ENCODE peak calls at places on chromosomes 11 and 22, in four cellular contexts. One of them, this sample, is unnamed.

GRCh38 chr22:22086501-22087158 is 104.0 kb upstream of the TOP3B start:
- DNase-seq in CD4-positive, alpha-beta memory T cell: no peak
- DNase-seq in skeletal muscle cell: no peak
- DNase-seq in kidney: no peak
- DNase-seq in this sample: no peak

GRCh38 chr22:22944268-22944985 is 56.8 kb downstream of the IGLL5 start:
- DNase-seq in skeletal muscle cell: no peak
- DNase-seq in CD4-positive, alpha-beta memory T cell: no peak
- DNase-seq in kidney: no peak
- DNase-seq in this sample: no peak

GRCh38 chr11:117201516-117201866 is 2.3 kb downstream of the TAGLN start:
- DNase-seq in skeletal muscle cell: no peak
- DNase-seq in kidney: no peak
- DNase-seq in CD4-positive, alpha-beta memory T cell: no peak
- DNase-seq in this sample: no peak

GRCh38 chr11:125995313-125995712 is 49.5 kb downstream of the VSIG10L2 start:
- DNase-seq in skeletal muscle cell: no peak
- DNase-seq in kidney: no peak
- DNase-seq in CD4-positive, alpha-beta memory T cell: no peak
- DNase-seq in this sample: no peak

GRCh38 chr11:69671734-69672465 is 3.3 kb downstream of the LTO1 start:
- DNase-seq in kidney: no peak
- DNase-seq in CD4-positive, alpha-beta memory T cell: no peak
- DNase-seq in skeletal muscle cell: no peak
- DNase-seq in this sample: no peak

GRCh38 chr22:23161029-23161428 is 15.8 kb downstream of the RAB36 start:
- DNase-seq in CD4-positive, alpha-beta memory T cell: no peak
- DNase-seq in skeletal muscle cell: no peak
- DNase-seq in kidney: no peak
- DNase-seq in this sample: no peak

GRCh38 chr11:73693877-73694525 is 47.6 kb downstream of the PLEKHB1 start:
- DNase-seq in kidney: no peak
- DNase-seq in CD4-positive, alpha-beta memory T cell: no peak
- DNase-seq in skeletal muscle cell: no peak
- DNase-seq in this sample: no peak

GRCh38 chr22:44254811-44255210 is 57.9 kb downstream of the SHISAL1 start:
- DNase-seq in skeletal muscle cell: no peak
- DNase-seq in CD4-positive, alpha-beta memory T cell: no peak
- DNase-seq in kidney: no peak
- DNase-seq in this sample: no peak

GRCh38 chr22:44067901-44068300 is 43.8 kb downstream of the PARVB start:
- DNase-seq in skeletal muscle cell: no peak
- DNase-seq in CD4-positive, alpha-beta memory T cell: no peak
- DNase-seq in kidney: no peak
- DNase-seq in this sample: no peak

GRCh38 chr11:69167130-69167915 is 11.6 kb downstream of the SMIM38 start:
- DNase-seq in CD4-positive, alpha-beta memory T cell: no peak
- DNase-seq in skeletal muscle cell: no peak
- DNase-seq in kidney: no peak
- DNase-seq in this sample: no peak

GRCh38 chr11:131912127-131912526 is 541.7 kb downstream of the NTM start:
- DNase-seq in skeletal muscle cell: no peak
- DNase-seq in CD4-positive, alpha-beta memory T cell: no peak
- DNase-seq in kidney: no peak
- DNase-seq in this sample: no peak

GRCh38 chr22:22076937-22077703 is 94.5 kb upstream of the TOP3B start:
- DNase-seq in kidney: no peak
- DNase-seq in CD4-positive, alpha-beta memory T cell: no peak
- DNase-seq in skeletal muscle cell: no peak
- DNase-seq in this sample: no peak

GRCh38 chr22:41062146-41062545 is 30.2 kb upstream of the EP300 start:
- DNase-seq in CD4-positive, alpha-beta memory T cell: no peak
- DNase-seq in kidney: no peak
- DNase-seq in skeletal muscle cell: no peak
- DNase-seq in this sample: no peak

GRCh38 chr11:34977039-34977906 is 60.9 kb downstream of the PDHX start:
- DNase-seq in CD4-positive, alpha-beta memory T cell: no peak
- DNase-seq in kidney: no peak
- DNase-seq in skeletal muscle cell: no peak
- DNase-seq in this sample: peak; percentile 46

GRCh38 chr11:68120212-68121066 is 749 bp downstream of the CHKA start:
- DNase-seq in kidney: peak; percentile 91
- DNase-seq in skeletal muscle cell: no peak
- DNase-seq in CD4-positive, alpha-beta memory T cell: peak; percentile 50
- DNase-seq in this sample: no peak

GRCh38 chr11:5643585-5643984 is 18.8 kb downstream of the TRIM34 start:
- DNase-seq in skeletal muscle cell: no peak
- DNase-seq in CD4-positive, alpha-beta memory T cell: no peak
- DNase-seq in kidney: no peak
- DNase-seq in this sample: no peak

GRCh38 chr11:104713366-104713765 is 184.9 kb downstream of the CASP12 start:
- DNase-seq in kidney: no peak
- DNase-seq in CD4-positive, alpha-beta memory T cell: no peak
- DNase-seq in skeletal muscle cell: no peak
- DNase-seq in this sample: no peak

GRCh38 chr11:112451250-112451649 is 190.6 kb upstream of the PLET1 start:
- DNase-seq in CD4-positive, alpha-beta memory T cell: no peak
- DNase-seq in skeletal muscle cell: no peak
- DNase-seq in kidney: no peak
- DNase-seq in this sample: no peak

GRCh38 chr22:24156146-24156914 is 25.0 kb upstream of the SUSD2 start:
- DNase-seq in kidney: no peak
- DNase-seq in skeletal muscle cell: no peak
- DNase-seq in CD4-positive, alpha-beta memory T cell: peak; percentile 56
- DNase-seq in this sample: no peak

GRCh38 chr11:117177534-117178209 is 871 bp upstream of the SIDT2 start:
- DNase-seq in kidney: no peak
- DNase-seq in CD4-positive, alpha-beta memory T cell: no peak
- DNase-seq in skeletal muscle cell: no peak
- DNase-seq in this sample: no peak

GRCh38 chr11:74288161-74288560 is 23.3 kb downstream of the P4HA3 start:
- DNase-seq in CD4-positive, alpha-beta memory T cell: no peak
- DNase-seq in kidney: no peak
- DNase-seq in skeletal muscle cell: peak; percentile 98
- DNase-seq in this sample: peak; percentile 87

GRCh38 chr22:24176630-24177029 is 4.7 kb upstream of the SUSD2 start:
- DNase-seq in kidney: no peak
- DNase-seq in skeletal muscle cell: no peak
- DNase-seq in CD4-positive, alpha-beta memory T cell: no peak
- DNase-seq in this sample: no peak

DNA sequence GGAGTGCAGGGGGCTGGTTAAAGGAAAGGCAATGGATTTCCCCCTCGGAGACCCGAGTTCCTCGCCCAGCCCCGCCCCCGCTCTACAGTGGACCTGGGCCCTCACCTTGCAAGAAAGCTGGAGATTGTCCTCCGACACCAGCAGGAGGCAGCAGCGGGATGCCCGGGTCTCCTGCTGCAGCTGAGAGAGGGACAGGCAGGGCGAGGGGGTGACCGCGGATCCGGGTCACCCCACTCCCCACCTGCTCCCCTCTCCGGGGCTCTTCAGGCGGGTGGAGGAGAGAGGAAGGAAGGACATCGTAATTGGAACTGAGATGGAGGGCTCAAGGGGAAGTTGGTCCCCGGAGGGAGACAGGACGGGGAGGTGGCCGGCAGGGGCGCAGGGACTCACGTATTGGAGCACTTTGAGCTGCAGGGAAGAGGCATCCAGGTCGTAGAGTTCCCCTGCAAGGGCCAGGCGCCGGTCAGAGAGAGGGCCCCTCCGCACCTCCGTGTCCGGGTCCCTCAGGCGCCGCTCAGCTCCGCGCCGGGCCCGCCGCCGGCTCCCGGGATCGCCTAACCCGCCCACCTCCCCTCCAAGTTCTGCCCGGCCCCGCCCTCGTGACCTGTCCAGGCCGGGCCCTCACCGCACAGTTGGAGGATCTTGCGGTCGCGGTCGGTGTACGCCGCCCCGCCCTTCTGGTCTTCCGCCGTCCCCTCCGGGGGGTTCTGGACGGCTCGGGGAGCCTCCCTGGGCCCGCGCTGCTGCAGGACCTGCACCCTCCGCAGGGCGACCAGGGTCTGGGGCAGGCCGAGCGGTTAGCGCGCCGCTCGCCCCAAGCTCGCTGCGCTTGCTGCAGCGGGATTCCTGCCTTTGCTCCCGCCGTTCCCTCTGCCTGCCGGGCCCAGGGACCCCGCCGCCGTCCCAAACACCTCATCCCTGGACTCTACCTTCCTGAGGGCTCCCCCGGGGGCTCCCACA is 84.1 kb downstream of the PDE2A start:
- DNase-seq in skeletal muscle cell: no peak
- DNase-seq in kidney: peak; percentile 77
- DNase-seq in CD4-positive, alpha-beta memory T cell: peak; percentile 40
- DNase-seq in this sample: no peak
- H3K4me3 ChIP-seq in skeletal muscle cell: peak overlapping the region; percentile 9
- H3K4me3 ChIP-seq in kidney: no peak overlapping the region
- H3K4me3 ChIP-seq in CD4-positive, alpha-beta memory T cell: no peak overlapping the region
- H3K4me3 ChIP-seq in this sample: no peak overlapping the region

DNA sequence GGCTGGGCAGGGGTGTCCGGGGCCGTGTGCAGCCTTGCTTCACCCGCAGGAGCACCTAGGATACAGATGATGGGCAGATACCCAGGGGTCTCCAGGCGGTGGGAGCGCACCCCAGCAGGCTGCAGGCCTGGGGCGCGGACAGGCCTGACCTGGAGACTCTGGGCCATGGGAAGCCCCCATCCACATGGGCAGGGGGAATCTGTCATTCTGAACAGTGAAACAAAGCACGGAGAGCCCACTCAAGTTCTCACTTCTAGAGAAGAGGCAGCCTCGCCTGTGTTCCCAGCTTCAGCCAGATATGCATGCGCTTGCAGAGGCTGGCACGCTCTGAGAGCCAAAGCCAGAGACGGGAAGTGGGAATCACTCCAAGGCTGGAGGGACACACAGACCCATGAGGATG is 333.1 kb downstream of the BRD1 start:
- DNase-seq in kidney: no peak
- DNase-seq in CD4-positive, alpha-beta memory T cell: no peak
- DNase-seq in skeletal muscle cell: no peak
- DNase-seq in this sample: no peak
- H3K4me3 ChIP-seq in kidney: no peak overlapping the region
- H3K4me3 ChIP-seq in CD4-positive, alpha-beta memory T cell: no peak overlapping the region
- H3K4me3 ChIP-seq in skeletal muscle cell: no peak overlapping the region
- H3K4me3 ChIP-seq in this sample: no peak overlapping the region

GRCh38 chr11:44066732-44067131 is 662 bp downstream of the ACCS start:
- DNase-seq in skeletal muscle cell: peak; percentile 48
- DNase-seq in CD4-positive, alpha-beta memory T cell: peak; percentile 1
- DNase-seq in kidney: no peak
- DNase-seq in this sample: peak; percentile 15
- H3K4me3 ChIP-seq in skeletal muscle cell: peak overlapping the region; percentile 63
- H3K4me3 ChIP-seq in CD4-positive, alpha-beta memory T cell: peak overlapping the region; percentile 79
- H3K4me3 ChIP-seq in kidney: peak overlapping the region; percentile 99
- H3K4me3 ChIP-seq in this sample: peak overlapping the region; percentile 76

DNA sequence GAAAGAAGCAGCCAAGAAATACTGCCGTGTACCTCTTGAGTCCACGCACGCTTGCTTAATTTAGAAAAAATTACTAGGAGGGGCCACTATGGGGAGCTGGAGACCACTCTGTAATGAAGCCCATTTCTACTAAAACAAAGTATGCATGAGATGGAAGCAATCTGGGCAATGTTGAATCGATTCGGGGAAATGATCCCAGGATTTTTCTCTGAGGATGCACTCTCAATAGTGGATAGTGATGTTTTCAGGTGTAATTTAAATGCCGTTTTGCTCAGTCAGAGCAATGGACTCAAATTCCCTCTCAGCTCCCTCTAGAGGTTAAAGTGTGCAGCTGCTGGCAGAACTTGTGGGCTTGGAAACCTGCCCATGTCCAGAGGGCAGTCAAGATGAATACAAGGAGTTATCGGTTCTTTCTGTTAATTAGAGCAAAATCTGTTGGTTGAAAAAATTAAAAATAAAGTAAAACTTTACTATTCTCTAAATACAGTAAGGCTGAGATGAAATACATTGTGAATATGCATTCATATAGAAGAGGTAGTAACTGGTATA is 64.1 kb downstream of the ME3 start:
- DNase-seq in CD4-positive, alpha-beta memory T cell: peak; percentile 22
- DNase-seq in kidney: peak; percentile 64
- DNase-seq in skeletal muscle cell: no peak
- DNase-seq in this sample: peak; percentile 26
- H3K4me3 ChIP-seq in CD4-positive, alpha-beta memory T cell: no peak overlapping the region
- H3K4me3 ChIP-seq in kidney: peak overlapping the region; percentile 55
- H3K4me3 ChIP-seq in skeletal muscle cell: no peak overlapping the region
- H3K4me3 ChIP-seq in this sample: no peak overlapping the region

DNA sequence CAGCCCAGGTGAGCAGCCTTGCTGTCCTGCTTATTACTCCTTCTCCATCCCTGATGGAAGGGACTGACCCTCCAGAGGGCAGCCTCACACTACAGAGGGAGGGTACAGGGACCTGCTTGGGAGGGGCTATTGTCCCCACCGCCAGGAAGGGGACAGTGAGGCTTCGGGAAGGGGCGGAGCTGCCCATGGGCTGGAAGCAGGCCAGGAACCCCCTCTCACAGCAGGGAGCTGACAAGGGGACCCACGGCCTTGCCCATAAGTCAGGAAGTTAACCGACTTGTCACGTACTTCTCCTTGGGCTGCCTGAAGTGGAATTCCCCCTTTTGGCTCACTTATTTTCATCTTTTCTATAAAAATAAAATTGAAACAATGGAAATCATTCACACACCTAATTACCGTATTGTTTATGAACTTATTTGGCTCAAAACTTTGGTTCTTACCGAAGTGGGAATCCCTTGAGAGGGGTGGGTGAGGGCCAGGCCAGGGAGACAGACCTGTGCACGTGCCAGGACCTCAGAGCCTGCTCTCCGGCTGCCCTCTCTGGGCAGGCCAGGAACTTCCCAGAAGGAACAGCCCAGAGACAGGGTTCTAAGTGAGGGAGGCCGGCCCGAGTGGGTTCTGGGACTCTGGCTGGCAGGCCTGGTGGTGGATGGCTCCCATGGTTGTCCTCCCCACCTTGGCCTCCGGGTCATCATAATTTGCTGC is 5.8 kb downstream of the MGAT3 start:
- DNase-seq in kidney: peak; percentile 88
- DNase-seq in CD4-positive, alpha-beta memory T cell: no peak
- DNase-seq in skeletal muscle cell: no peak
- DNase-seq in this sample: no peak
- H3K4me3 ChIP-seq in kidney: no peak overlapping the region
- H3K4me3 ChIP-seq in CD4-positive, alpha-beta memory T cell: no peak overlapping the region
- H3K4me3 ChIP-seq in skeletal muscle cell: no peak overlapping the region
- H3K4me3 ChIP-seq in this sample: no peak overlapping the region